ENCODE peak calls at places on chromosomes 5 and 9, in ten cellular contexts. Z, K, G, P, V, X, F, L, E and Q are unnamed samples.

GRCh38 chr5:78593465-78593864 is 55.1 kb downstream of the LHFPL2 start:
- DNase-seq in Z (no peak), K (no peak), G (no peak), P (no peak), V (peak), X (no peak), F (no peak), L (no peak), E (no peak), Q (no peak)

GRCh38 chr5:10310073-10310779 is 2.5 kb upstream of the CMBL start:
- DNase-seq in Z (no peak), K (no peak), G (no peak), P (no peak), V (peak), X (peak), F (no peak), L (peak), E (peak), Q (no peak)

GRCh38 chr9:38700695-38701094 is 19.2 kb downstream of the FAM240B start:
- DNase-seq in Z (no peak), K (no peak), G (no peak), P (no peak), V (no peak), X (peak), F (no peak), L (no peak), E (no peak), Q (no peak)

GRCh38 chr9:33942471-33943083 is 106.1 kb downstream of the UBAP2 start:
- DNase-seq in Z (peak), K (no peak), G (no peak), P (no peak), V (no peak), X (peak), F (no peak), L (peak), E (no peak), Q (peak)

GRCh38 chr9:122816163-122816867 is 12.1 kb downstream of the PDCL start:
- DNase-seq in Z (no peak), K (peak), G (no peak), P (peak), V (no peak), X (no peak), F (no peak), L (no peak), E (no peak), Q (no peak)

GRCh38 chr5:57681942-57682341 is 199.3 kb upstream of the ACTBL2 start:
- DNase-seq in Z (no peak), K (no peak), G (no peak), P (no peak), V (no peak), X (peak), F (no peak), L (no peak), E (no peak), Q (no peak)

GRCh38 chr9:95511952-95512750 is 4.6 kb downstream of the PTCH1 start:
- DNase-seq in Z (peak), K (no peak), G (no peak), P (no peak), V (no peak), X (peak), F (no peak), L (peak), E (no peak), Q (no peak)

GRCh38 chr5:10036136-10036535 is 213.6 kb downstream of the ATPSCKMT start:
- DNase-seq in Z (no peak), K (no peak), G (no peak), P (no peak), V (no peak), X (peak), F (no peak), L (no peak), E (no peak), Q (no peak)

GRCh38 chr5:140240987-140241706 is 61.8 kb downstream of the PFDN1 start:
- DNase-seq in Z (peak), K (no peak), G (no peak), P (no peak), V (peak), X (peak), F (peak), L (peak), E (peak), Q (peak)

GRCh38 chr5:120368923-120369715 is 95.0 kb upstream of the PRR16 start:
- DNase-seq in Z (no peak), K (no peak), G (no peak), P (no peak), V (no peak), X (no peak), F (peak), L (no peak), E (no peak), Q (no peak)

GRCh38 chr5:82784521-82784920 is 292.7 kb downstream of the TMEM167A start:
- DNase-seq in Z (no peak), K (no peak), G (no peak), P (no peak), V (no peak), X (peak), F (no peak), L (no peak), E (no peak), Q (no peak)

GRCh38 chr5:5140051-5141010 is at the start of gene ADAMTS16:
- DNase-seq in Z (no peak), K (no peak), G (no peak), P (no peak), V (no peak), X (no peak), F (no peak), L (no peak), E (peak), Q (no peak)

GRCh38 chr9:137150485-137151060 is 11.6 kb downstream of the GRIN1 start:
- DNase-seq in Z (no peak), K (no peak), G (peak), P (no peak), V (peak), X (no peak), F (no peak), L (peak), E (no peak), Q (no peak)

GRCh38 chr5:12392246-12392645 is 488.0 kb upstream of the CTNND2 start:
- DNase-seq in Z (no peak), K (no peak), G (no peak), P (no peak), V (no peak), X (peak), F (no peak), L (no peak), E (no peak), Q (no peak)

GRCh38 chr5:127084656-127085055 is 11.4 kb upstream of the C5orf63 start:
- DNase-seq in Z (no peak), K (no peak), G (no peak), P (no peak), V (no peak), X (no peak), F (no peak), L (no peak), E (no peak), Q (no peak)

GRCh38 chr5:82142928-82143577 is 135.1 kb downstream of the RPS23 start:
- DNase-seq in Z (no peak), K (no peak), G (no peak), P (no peak), V (no peak), X (no peak), F (no peak), L (no peak), E (no peak), Q (no peak)

GRCh38 chr5:150541895-150542294 is 34.0 kb downstream of the NDST1 start:
- DNase-seq in Z (no peak), K (no peak), G (no peak), P (no peak), V (no peak), X (peak), F (no peak), L (peak), E (no peak), Q (no peak)

GRCh38 chr5:86461169-86461956 is 156.4 kb upstream of the COX7C start:
- DNase-seq in Z (no peak), K (no peak), G (no peak), P (no peak), V (peak), X (peak), F (peak), L (peak), E (no peak), Q (no peak)

GRCh38 chr5:4411664-4412063 is 728.5 kb upstream of the ADAMTS16 start:
- DNase-seq in Z (no peak), K (no peak), G (no peak), P (no peak), V (no peak), X (no peak), F (no peak), L (no peak), E (no peak), Q (no peak)

GRCh38 chr5:125326114-125326513 is 579.7 kb upstream of the ZNF608 start:
- DNase-seq in Z (peak), K (no peak), G (no peak), P (no peak), V (peak), X (peak), F (peak), L (peak), E (no peak), Q (peak)

GRCh38 chr5:252546-252945 is 18.9 kb upstream of the PDCD6 start:
- DNase-seq in Z (no peak), K (no peak), G (no peak), P (no peak), V (no peak), X (peak), F (no peak), L (no peak), E (no peak), Q (no peak)

GRCh38 chr5:80174790-80175189 is 81.1 kb downstream of the SERINC5 start:
- DNase-seq in Z (no peak), K (no peak), G (no peak), P (no peak), V (no peak), X (no peak), F (no peak), L (no peak), E (no peak), Q (no peak)

GRCh38 chr9:136735812-136736480 is 6.8 kb downstream of the LCN10 start:
- DNase-seq in Z (no peak), K (no peak), G (no peak), P (no peak), V (no peak), X (no peak), F (no peak), L (no peak), E (no peak), Q (no peak)